ENCODE peak calls at places on chromosomes 12 and 14, in ten cellular contexts. F, Q, E, B, K, L, W, N, A and Z are unnamed samples.

GRCh38 chr12:83954939-83955601 is 957.5 kb downstream of the SLC6A15 start:
- DNase-seq in F (peak), Q (no peak), E (no peak), B (no peak), K (no peak), L (no peak), W (no peak), N (peak), A (no peak), Z (no peak)

GRCh38 chr12:100987552-100988277 is 193.1 kb downstream of the ANO4 start:
- DNase-seq in F (peak), Q (no peak), E (peak), B (no peak), K (no peak), L (peak), W (peak), N (peak), A (peak), Z (peak)

GRCh38 chr12:107610030-107610859 is 75.4 kb upstream of the PWP1 start:
- DNase-seq in F (peak), Q (no peak), E (peak), B (no peak), K (no peak), L (peak), W (peak), N (peak), A (peak), Z (peak)

GRCh38 chr12:62622177-62622576 is 155.6 kb downstream of the MON2 start:
- DNase-seq in F (no peak), Q (no peak), E (no peak), B (no peak), K (no peak), L (no peak), W (no peak), N (no peak), A (no peak), Z (no peak)

GRCh38 chr12:109458086-109458485 is 19.0 kb downstream of the KCTD10 start:
- DNase-seq in F (no peak), Q (no peak), E (peak), B (no peak), K (no peak), L (no peak), W (no peak), N (peak), A (peak), Z (no peak)

GRCh38 chr14:67413806-67414769 is 2.1 kb upstream of the PLEK2 start:
- DNase-seq in F (peak), Q (no peak), E (peak), B (no peak), K (no peak), L (peak), W (peak), N (peak), A (peak), Z (no peak)

GRCh38 chr12:7907009-7907408 is 29.0 kb downstream of the SLC2A3 start:
- DNase-seq in F (peak), Q (no peak), E (peak), B (no peak), K (peak), L (peak), W (no peak), N (peak), A (peak), Z (no peak)

GRCh38 chr14:43361766-43362165 is 1145.3 kb downstream of the FSCB start:
- DNase-seq in F (no peak), Q (no peak), E (no peak), B (no peak), K (no peak), L (no peak), W (no peak), N (no peak), A (no peak), Z (no peak)

GRCh38 chr12:108170164-108170563 is 41.1 kb downstream of the WSCD2 start:
- DNase-seq in F (no peak), Q (no peak), E (no peak), B (no peak), K (no peak), L (no peak), W (no peak), N (no peak), A (no peak), Z (no peak)

GRCh38 chr12:108306014-108306501 is 33.1 kb downstream of the CMKLR1 start:
- DNase-seq in F (peak), Q (no peak), E (peak), B (peak), K (no peak), L (no peak), W (peak), N (peak), A (peak), Z (no peak)

GRCh38 chr12:77087427-77087826 is 22.1 kb upstream of the E2F7 start:
- DNase-seq in F (peak), Q (no peak), E (peak), B (no peak), K (no peak), L (no peak), W (peak), N (peak), A (peak), Z (no peak)

GRCh38 chr12:32431025-32431424 is 31.7 kb downstream of the FGD4 start:
- DNase-seq in F (no peak), Q (no peak), E (no peak), B (no peak), K (no peak), L (no peak), W (no peak), N (no peak), A (no peak), Z (no peak)

GRCh38 chr12:53751336-53752191 is at the start of gene CISTR:
- DNase-seq in F (no peak), Q (peak), E (no peak), B (peak), K (no peak), L (peak), W (no peak), N (no peak), A (no peak), Z (no peak)

GRCh38 chr12:65123435-65124063 is 2.4 kb upstream of the WIF1 start:
- DNase-seq in F (peak), Q (no peak), E (peak), B (no peak), K (no peak), L (peak), W (no peak), N (peak), A (no peak), Z (no peak)

GRCh38 chr14:31945074-31945613 is 132.0 kb upstream of the ARHGAP5 start:
- DNase-seq in F (no peak), Q (no peak), E (no peak), B (no peak), K (no peak), L (no peak), W (no peak), N (peak), A (no peak), Z (no peak)

GRCh38 chr12:48815281-48816110 is 2.8 kb upstream of the CACNB3 start:
- DNase-seq in F (peak), Q (peak), E (peak), B (peak), K (peak), L (peak), W (peak), N (peak), A (peak), Z (no peak)
- H3K4me3 ChIP-seq in F (peak), Q (peak), E (peak), B (peak), K (peak), L (peak), W (peak), N (peak), A (peak), Z (peak)

DNA sequence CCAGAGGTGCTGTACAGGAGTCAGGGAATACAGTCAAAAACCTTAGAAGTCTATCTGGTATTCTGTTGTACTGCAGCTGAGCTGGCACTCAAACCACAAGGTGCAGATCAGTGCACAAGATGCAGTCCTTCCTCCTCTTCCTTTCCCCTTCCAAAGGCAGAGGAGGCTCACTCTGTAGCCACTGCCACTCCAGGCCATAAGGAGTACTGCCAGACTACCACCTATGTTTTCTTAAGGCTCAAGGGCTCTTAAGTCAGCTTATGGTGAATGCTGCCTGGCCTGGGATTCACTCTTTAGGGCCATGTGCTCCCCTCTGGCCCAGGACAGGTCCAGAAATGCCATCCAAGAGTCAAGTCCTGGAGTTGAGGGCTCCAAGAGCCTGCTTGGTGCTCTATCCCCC is 200.3 kb downstream of the CRADD start:
- DNase-seq in F (no peak), Q (no peak), E (no peak), B (no peak), K (no peak), L (no peak), W (no peak), N (no peak), A (no peak), Z (no peak)
- H3K4me3 ChIP-seq in F (no peak), Q (no peak), E (no peak), B (no peak), K (no peak), L (no peak), W (no peak), N (no peak), A (no peak), Z (no peak)

GRCh38 chr14:22479781-22480464 is 109.1 kb downstream of the DAD1 start:
- DNase-seq in F (no peak), Q (no peak), E (no peak), B (no peak), K (no peak), L (peak), W (no peak), N (no peak), A (no peak), Z (no peak)
- H3K4me3 ChIP-seq in F (no peak), Q (no peak), E (no peak), B (no peak), K (no peak), L (peak), W (no peak), N (no peak), A (no peak), Z (no peak)

GRCh38 chr14:93954516-93954830 is 21.9 kb downstream of the ASB2 start:
- DNase-seq in F (no peak), Q (no peak), E (no peak), B (no peak), K (no peak), L (no peak), W (no peak), N (no peak), A (no peak), Z (no peak)
- H3K4me3 ChIP-seq in F (no peak), Q (no peak), E (no peak), B (no peak), K (no peak), L (no peak), W (no peak), N (no peak), A (no peak), Z (no peak)

DNA sequence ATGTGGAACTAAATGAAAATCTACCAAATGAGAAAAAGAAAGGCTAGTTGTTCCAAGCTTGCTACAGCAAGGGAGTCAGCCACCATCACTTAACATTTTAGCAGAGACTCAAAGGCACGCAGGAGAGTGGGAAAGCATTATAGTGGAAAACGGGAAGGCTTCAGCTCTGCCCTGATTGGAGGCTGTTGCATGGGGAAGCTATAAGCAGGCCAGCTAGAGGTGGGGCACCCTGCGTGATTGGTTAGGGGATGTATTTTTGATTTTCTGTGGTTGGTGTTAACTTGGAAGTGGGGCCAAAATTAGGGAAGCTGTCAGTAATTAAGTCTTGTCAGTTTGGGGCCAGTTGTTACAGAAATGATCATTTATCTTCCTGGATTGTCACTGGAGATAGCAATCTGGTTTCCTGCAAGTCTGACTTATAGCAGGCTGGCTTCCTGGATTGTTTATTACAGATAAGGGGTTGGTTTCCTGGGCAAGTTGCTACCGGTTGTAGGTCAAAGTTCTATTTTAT is 93.9 kb downstream of the FAR2 start:
- DNase-seq in F (peak), Q (peak), E (no peak), B (no peak), K (no peak), L (peak), W (no peak), N (no peak), A (no peak), Z (no peak)
- H3K4me3 ChIP-seq in F (no peak), Q (no peak), E (no peak), B (no peak), K (no peak), L (no peak), W (no peak), N (no peak), A (no peak), Z (no peak)

GRCh38 chr14:99100871-99101270 is 171.1 kb downstream of the BCL11B start:
- DNase-seq in F (no peak), Q (no peak), E (no peak), B (no peak), K (no peak), L (no peak), W (no peak), N (no peak), A (no peak), Z (no peak)
- H3K4me3 ChIP-seq in F (no peak), Q (no peak), E (no peak), B (no peak), K (no peak), L (no peak), W (no peak), N (no peak), A (no peak), Z (no peak)